ENCODE peak calls at places on chromosomes 1 and 21, in four cellular contexts. G is K562, X is GM12878, W is HepG2. Y is an unnamed sample.

GRCh38 chr1:212446333-212446732 is 13.6 kb downstream of the NENF start:
- DNase-seq in G (no peak), X (no peak), W (no peak), Y (no peak)

GRCh38 chr1:230868736-230869385 is 540 bp upstream of the C1orf198 start:
- DNase-seq in G (no peak), X (no peak), W (peak; percentile 41), Y (no peak)

GRCh38 chr1:51472349-51472748 is 46.7 kb downstream of the EPS15 start:
- DNase-seq in G (no peak), X (no peak), W (no peak), Y (no peak)

GRCh38 chr21:41847066-41847804 is 31.9 kb downstream of the PRDM15 start:
- DNase-seq in G (peak; percentile 63), X (no peak), W (no peak), Y (no peak)

GRCh38 chr1:6294080-6294867 is 33.4 kb upstream of the GPR153 start:
- DNase-seq in G (no peak), X (no peak), W (no peak), Y (no peak)

GRCh38 chr1:27513521-27513920 is 23.6 kb upstream of the WASF2 start:
- DNase-seq in G (no peak), X (no peak), W (no peak), Y (no peak)

GRCh38 chr21:31180256-31181088 is 142.2 kb upstream of the KRTAP19-8 start:
- DNase-seq in G (peak; percentile 32), X (no peak), W (peak; percentile 13), Y (peak; percentile 23)

GRCh38 chr1:209840611-209841010 is 12.8 kb downstream of the UTP25 start:
- DNase-seq in G (no peak), X (no peak), W (no peak), Y (no peak)

GRCh38 chr21:15128267-15128666 is 63.5 kb upstream of the NRIP1 start:
- DNase-seq in G (no peak), X (no peak), W (no peak), Y (no peak)

GRCh38 chr1:156480411-156481192 is 20.0 kb downstream of the MEF2D start:
- DNase-seq in G (peak; percentile 72), X (no peak), W (no peak), Y (peak; percentile 59)

GRCh38 chr1:230328342-230329015 is 97.7 kb downstream of the PGBD5 start:
- DNase-seq in G (no peak), X (no peak), W (no peak), Y (no peak)

GRCh38 chr1:70528591-70529333 is 117.7 kb downstream of the CTH start:
- DNase-seq in G (peak; percentile 35), X (no peak), W (peak; percentile 13), Y (peak; percentile 4)

GRCh38 chr1:54312874-54313316 is 93.3 kb downstream of the SSBP3 start:
- DNase-seq in G (no peak), X (no peak), W (peak; percentile 33), Y (no peak)

GRCh38 chr1:241592273-241592958 is 47.8 kb downstream of the CHML start:
- DNase-seq in G (peak; percentile 2), X (peak; percentile 13), W (no peak), Y (no peak)

GRCh38 chr1:38786040-38786436 is 73.5 kb downstream of the RRAGC start:
- DNase-seq in G (peak; percentile 52), X (no peak), W (no peak), Y (no peak)

GRCh38 chr1:220990417-220991337 is 111.4 kb downstream of the HLX start:
- DNase-seq in G (peak; percentile 31), X (no peak), W (peak; percentile 3), Y (peak; percentile 30)

GRCh38 chr1:39407889-39408640 is 83.4 kb upstream of the BMP8A start:
- DNase-seq in G (no peak), X (no peak), W (peak; percentile 79), Y (no peak)

GRCh38 chr21:46210378-46211136 is 18.0 kb downstream of the LSS start:
- DNase-seq in G (no peak), X (no peak), W (no peak), Y (peak; percentile 10)

GRCh38 chr1:77202746-77203145 is 16.5 kb downstream of the PIGK start:
- DNase-seq in G (no peak), X (no peak), W (no peak), Y (no peak)
- TF ChIP-seq ESRRA in G (no peak), X (no peak), W (no peak), Y (no peak)

GRCh38 chr1:112618114-112618720 is 724 bp downstream of the ST7L start:
- DNase-seq in G (no peak), X (no peak), W (no peak), Y (peak; percentile 21)
- TF ChIP-seq CHD4 in G (no peak), X (no peak), W (no peak), Y (no peak)

GRCh38 chr1:240044620-240045019 is 47.1 kb upstream of the FMN2 start:
- DNase-seq in G (no peak), X (no peak), W (no peak), Y (no peak)
- TF ChIP-seq KDM1A in G (no peak), X (no peak), W (no peak), Y (no peak)

GRCh38 chr1:3249846-3250501 is 181.0 kb downstream of the PRDM16 start:
- DNase-seq in G (no peak), X (no peak), W (peak; percentile 39), Y (no peak)

GRCh38 chr1:3250624-3251023 is 181.6 kb downstream of the PRDM16 start:
- DNase-seq in G (no peak), X (no peak), W (peak; percentile 32), Y (no peak)

GRCh38 chr1:3251810-3252429 is 182.9 kb downstream of the PRDM16 start:
- DNase-seq in G (no peak), X (no peak), W (no peak), Y (no peak)

GRCh38 chr1:3249236-3249845 is 180.3 kb downstream of the PRDM16 start:
- DNase-seq in G (no peak), X (no peak), W (no peak), Y (no peak)

GRCh38 chr1:3251099-3251809 is 182.3 kb downstream of the PRDM16 start:
- DNase-seq in G (no peak), X (no peak), W (peak; percentile 53), Y (no peak)
- TF ChIP-seq ESRRA in G (no peak), X (no peak), W (no peak), Y (no peak)

GRCh38 chr1:201309420-201309819 is 26.1 kb downstream of the PKP1 start:
- DNase-seq in G (peak; percentile 85), X (no peak), W (peak; percentile 80), Y (peak; percentile 48)
- TF ChIP-seq CHD4 in G (no peak), X (no peak), W (no peak), Y (no peak)

DNA sequence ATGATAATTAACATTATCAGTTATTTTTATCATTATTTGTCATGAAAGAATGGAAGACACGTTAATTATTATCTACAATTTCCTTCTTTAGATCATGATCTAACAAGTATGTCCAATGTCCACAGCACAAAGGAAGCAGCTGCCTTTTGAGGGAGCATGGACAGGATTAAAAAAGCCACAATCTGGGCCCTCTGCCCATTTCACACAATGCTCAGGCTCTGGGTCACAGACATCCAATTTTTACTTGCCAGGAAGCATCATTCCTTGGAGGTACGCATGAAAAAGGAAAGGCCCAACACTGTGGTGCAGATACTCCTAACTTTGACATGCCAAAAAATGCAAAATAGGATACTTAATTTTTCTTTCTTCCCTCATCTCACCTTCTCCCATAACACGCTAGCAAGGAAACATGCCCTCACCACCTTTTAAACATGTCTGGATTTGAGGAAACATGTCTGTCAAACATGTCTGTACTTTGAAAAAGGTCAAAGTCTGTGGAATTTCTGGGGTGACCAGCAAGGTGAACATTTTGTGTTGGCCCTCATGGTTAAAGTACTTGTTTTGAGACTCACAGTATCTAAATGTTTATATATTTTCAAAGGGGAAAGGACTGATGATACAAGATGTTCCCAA is 40.0 kb downstream of the GADD45A start:
- DNase-seq in G (no peak), X (no peak), W (peak; percentile 63), Y (peak; percentile 51)
- TF ChIP-seq KDM1A in G (no peak), X (no peak), W (no peak), Y (no peak)